ENCODE peak calls at places on chromosomes 16 and 17, in seven cellular contexts. R, W, O, H, L, E and N are unnamed samples.
A peak's percentile ranks its signal among the peaks of the same experiment; 100 is the strongest.

GRCh38 chr17:80198144-80198661 is 21.9 kb downstream of the SGSH start:
- DNase-seq in R (no peak), W (no peak), O (no peak), H (no peak), L (no peak), E (no peak), N (no peak)

GRCh38 chr17:27390540-27390939 is 65.7 kb upstream of the KSR1 start:
- DNase-seq in R (peak; percentile 78), W (no peak), O (no peak), H (no peak), L (no peak), E (no peak), N (no peak)

GRCh38 chr16:62406387-62406786 is 370.1 kb upstream of the CDH8 start:
- DNase-seq in R (no peak), W (no peak), O (no peak), H (no peak), L (no peak), E (no peak), N (no peak)

GRCh38 chr16:54466233-54466632 is 179.6 kb upstream of the IRX3 start:
- DNase-seq in R (no peak), W (no peak), O (no peak), H (no peak), L (no peak), E (no peak), N (no peak)

GRCh38 chr17:78374189-78374588 is 4.3 kb upstream of the PGS1 start:
- DNase-seq in R (no peak), W (no peak), O (no peak), H (no peak), L (no peak), E (no peak), N (no peak)

GRCh38 chr16:27314161-27314723 is 468 bp downstream of the IL4R start:
- DNase-seq in R (peak; percentile 42), W (peak; percentile 49), O (peak; percentile 72), H (no peak), L (peak; percentile 58), E (no peak), N (peak; percentile 74)

GRCh38 chr17:46154151-46154816 is 38.9 kb downstream of the KANSL1 start:
- DNase-seq in R (no peak), W (no peak), O (no peak), H (no peak), L (no peak), E (no peak), N (no peak)

GRCh38 chr16:83068686-83069085 is 441.9 kb downstream of the CDH13 start:
- DNase-seq in R (no peak), W (no peak), O (no peak), H (no peak), L (no peak), E (no peak), N (no peak)

GRCh38 chr16:74667215-74667765 is 613 bp upstream of the RFWD3 start:
- DNase-seq in R (no peak), W (peak; percentile 35), O (peak; percentile 25), H (peak; percentile 69), L (no peak), E (peak; percentile 17), N (peak; percentile 44)

GRCh38 chr16:51759329-51759728 is 608.3 kb upstream of the SALL1 start:
- DNase-seq in R (no peak), W (no peak), O (no peak), H (no peak), L (no peak), E (peak; percentile 72), N (no peak)

GRCh38 chr17:2337152-2337810 is at the start of gene SGSM2:
- DNase-seq in R (peak; percentile 76), W (peak; percentile 50), O (peak; percentile 95), H (peak; percentile 71), L (peak; percentile 76), E (peak; percentile 77), N (peak; percentile 91)

GRCh38 chr16:85162478-85163277 is 50.4 kb upstream of the CIBAR2 start:
- DNase-seq in R (no peak), W (no peak), O (no peak), H (no peak), L (no peak), E (peak; percentile 88), N (no peak)

GRCh38 chr17:17119533-17119932 is 77.3 kb downstream of the MPRIP start:
- DNase-seq in R (no peak), W (peak; percentile 54), O (peak; percentile 50), H (no peak), L (no peak), E (no peak), N (peak; percentile 60)

GRCh38 chr16:351804-352520 is 561 bp downstream of the AXIN1 start:
- DNase-seq in R (no peak), W (no peak), O (no peak), H (no peak), L (peak; percentile 75), E (no peak), N (no peak)

GRCh38 chr17:76714822-76715461 is 4.2 kb upstream of the MXRA7 start:
- DNase-seq in R (no peak), W (peak; percentile 77), O (peak; percentile 70), H (peak; percentile 66), L (peak; percentile 67), E (peak; percentile 80), N (no peak)

GRCh38 chr16:31429314-31429713 is 1.2 kb upstream of the COX6A2 start:
- DNase-seq in R (peak; percentile 18), W (no peak), O (no peak), H (no peak), L (no peak), E (no peak), N (no peak)

GRCh38 chr17:58323420-58324408 is 4.9 kb downstream of the TSPOAP1 start:
- DNase-seq in R (peak; percentile 36), W (no peak), O (no peak), H (no peak), L (no peak), E (no peak), N (no peak)

GRCh38 chr16:59993101-59993500 is 1259.0 kb upstream of the GOT2 start:
- DNase-seq in R (no peak), W (no peak), O (no peak), H (peak; percentile 58), L (no peak), E (no peak), N (no peak)

GRCh38 chr16:15757630-15758251 is 99.1 kb downstream of the MYH11 start:
- DNase-seq in R (no peak), W (no peak), O (no peak), H (no peak), L (no peak), E (no peak), N (no peak)

GRCh38 chr17:71117461-71117860 is 948.1 kb downstream of the KCNJ2 start:
- DNase-seq in R (no peak), W (no peak), O (no peak), H (no peak), L (no peak), E (no peak), N (no peak)

GRCh38 chr16:54201200-54201599 is 85.4 kb downstream of the IRX3 start:
- DNase-seq in R (no peak), W (no peak), O (no peak), H (no peak), L (no peak), E (peak; percentile 44), N (no peak)

GRCh38 chr16:57534881-57535658 is 1.3 kb downstream of the CCDC102A start:
- DNase-seq in R (peak; percentile 38), W (peak; percentile 16), O (peak; percentile 25), H (peak; percentile 28), L (peak; percentile 64), E (no peak), N (peak; percentile 34)

GRCh38 chr17:4161179-4161559 is 18.2 kb downstream of the CYB5D2 start:
- DNase-seq in R (peak; percentile 42), W (no peak), O (no peak), H (peak; percentile 49), L (no peak), E (peak; percentile 44), N (no peak)

GRCh38 chr16:86899757-86900156 is 321.4 kb downstream of the FOXL1 start:
- DNase-seq in R (no peak), W (no peak), O (no peak), H (no peak), L (no peak), E (no peak), N (no peak)

GRCh38 chr17:41060052-41060604 is at the start of gene KRTAP2-3:
- DNase-seq in R (no peak), W (no peak), O (no peak), H (no peak), L (no peak), E (no peak), N (no peak)

GRCh38 chr17:80910043-80910442 is 81.6 kb upstream of the CHMP6 start:
- DNase-seq in R (no peak), W (no peak), O (no peak), H (no peak), L (no peak), E (no peak), N (no peak)

GRCh38 chr17:75271233-75271954 is 363 bp upstream of the MIF4GD start:
- DNase-seq in R (peak; percentile 80), W (peak; percentile 84), O (peak; percentile 99), H (peak; percentile 67), L (peak; percentile 87), E (peak; percentile 82), N (peak; percentile 97)

GRCh38 chr17:75271955-75272847 is 1.2 kb upstream of the MIF4GD start:
- DNase-seq in R (peak; percentile 77), W (no peak), O (no peak), H (no peak), L (peak; percentile 61), E (peak; percentile 81), N (no peak)

GRCh38 chr17:75270966-75271232 is at the start of gene MIF4GD:
- DNase-seq in R (no peak), W (no peak), O (no peak), H (no peak), L (no peak), E (no peak), N (no peak)

GRCh38 chr17:75268931-75269330 is 2.1 kb downstream of the MIF4GD start:
- DNase-seq in R (no peak), W (no peak), O (no peak), H (no peak), L (no peak), E (no peak), N (no peak)

GRCh38 chr17:75270218-75270965 is 639 bp downstream of the MIF4GD start:
- DNase-seq in R (peak; percentile 68), W (peak; percentile 66), O (peak; percentile 88), H (peak; percentile 85), L (peak; percentile 83), E (peak; percentile 78), N (peak; percentile 85)
- TF ChIP-seq CTCF in R (no peak), W (no peak), O (peak; percentile 8), H (peak; percentile 22), L (no peak), E (peak; percentile 52), N (peak; percentile 32)

GRCh38 chr17:82349287-82349701 is 9.8 kb upstream of the TEX19 start:
- DNase-seq in R (no peak), W (no peak), O (no peak), H (no peak), L (no peak), E (no peak), N (no peak)
- TF ChIP-seq CTCF in R (no peak), W (no peak), O (no peak), H (no peak), L (no peak), E (no peak), N (no peak)

GRCh38 chr17:42072323-42073187 is 22.2 kb upstream of the C17orf113 start:
- DNase-seq in R (no peak), W (peak; percentile 20), O (no peak), H (no peak), L (no peak), E (peak; percentile 44), N (no peak)
- TF ChIP-seq CTCF in R (no peak), W (no peak), O (no peak), H (peak; percentile 13), L (no peak), E (peak; percentile 22), N (no peak)

GRCh38 chr16:11386791-11387546 is 41.7 kb downstream of the RMI2 start:
- DNase-seq in R (peak; percentile 36), W (no peak), O (peak; percentile 44), H (no peak), L (peak; percentile 31), E (peak; percentile 71), N (peak; percentile 60)
- TF ChIP-seq CTCF in R (peak; percentile 26), W (no peak), O (peak; percentile 34), H (no peak), L (peak; percentile 13), E (peak; percentile 65), N (peak; percentile 24)